ENCODE peak calls at places on chromosomes 5 and 9, in eight cellular contexts. R is kidney epithelial cell; W is DMS79 treated with DMSO at 0.1 percent for 48 hours; D is stimulated activated CD4-positive, alpha-beta T cell treated with anti-CD3 and anti-CD28 coated beads, Interleukin-4, amount 100 ng/mL, for 4 hours; V is fibroblast of lung; I is NCI-H1105; B is NCI-H774; H is NAMALWA. G is an unnamed sample.

GRCh38 chr5:118293378-118293777 is 695.0 kb downstream of the DTWD2 start:
- DNase-seq in R (no peak), W (no peak), D (no peak), V (no peak), I (no peak), B (no peak), H (no peak), G (no peak)

GRCh38 chr9:80020056-80020455 is 448.3 kb downstream of the TLE4 start:
- DNase-seq in R (no peak), W (no peak), D (no peak), V (no peak), I (no peak), B (no peak), H (no peak), G (no peak)

GRCh38 chr5:151772029-151772867 is 494 bp downstream of the G3BP1 start:
- DNase-seq in R (no peak), W (peak), D (peak), V (peak), I (peak), B (no peak), H (peak), G (peak)

GRCh38 chr9:116569111-116569510 is 118.0 kb upstream of the TRIM32 start:
- DNase-seq in R (no peak), W (no peak), D (no peak), V (no peak), I (no peak), B (no peak), H (no peak), G (no peak)

GRCh38 chr5:390571-391491 is 52.1 kb upstream of the EXOC3 start:
- DNase-seq in R (no peak), W (no peak), D (no peak), V (no peak), I (no peak), B (no peak), H (no peak), G (no peak)

GRCh38 chr9:98944130-98945074 is 695 bp downstream of the COL15A1 start:
- DNase-seq in R (no peak), W (peak), D (no peak), V (peak), I (peak), B (no peak), H (no peak), G (peak)

GRCh38 chr5:154520861-154521453 is 42.9 kb upstream of the HAND1 start:
- DNase-seq in R (no peak), W (no peak), D (no peak), V (no peak), I (no peak), B (peak), H (peak), G (no peak)

GRCh38 chr9:18596920-18597319 is 123.0 kb downstream of the ADAMTSL1 start:
- DNase-seq in R (no peak), W (no peak), D (no peak), V (peak), I (no peak), B (no peak), H (no peak), G (no peak)

GRCh38 chr5:33855396-33855795 is 36.4 kb downstream of the ADAMTS12 start:
- DNase-seq in R (no peak), W (no peak), D (no peak), V (peak), I (no peak), B (no peak), H (no peak), G (no peak)

GRCh38 chr9:121300283-121301119 is 32.5 kb downstream of the GSN start:
- DNase-seq in R (no peak), W (peak), D (no peak), V (no peak), I (no peak), B (no peak), H (no peak), G (no peak)

GRCh38 chr5:132763369-132764036 is 13.5 kb downstream of the SEPTIN8 start:
- DNase-seq in R (no peak), W (no peak), D (no peak), V (no peak), I (no peak), B (no peak), H (no peak), G (no peak)

GRCh38 chr9:107734231-107735014 is 244.9 kb upstream of the KLF4 start:
- DNase-seq in R (no peak), W (no peak), D (no peak), V (peak), I (no peak), B (no peak), H (no peak), G (no peak)

GRCh38 chr5:142777108-142777507 is 6.9 kb downstream of the ARHGAP26 start:
- DNase-seq in R (no peak), W (no peak), D (no peak), V (no peak), I (no peak), B (no peak), H (no peak), G (no peak)

GRCh38 chr9:8205580-8205979 is 406.0 kb upstream of the DMAC1 start:
- DNase-seq in R (no peak), W (no peak), D (no peak), V (peak), I (no peak), B (no peak), H (no peak), G (no peak)

GRCh38 chr9:34650816-34651215 is 1.2 kb upstream of the IL11RA start:
- DNase-seq in R (no peak), W (no peak), D (no peak), V (peak), I (no peak), B (no peak), H (no peak), G (no peak)

GRCh38 chr9:122265265-122265900 is 701 bp downstream of the MRRF start:
- DNase-seq in R (peak), W (peak), D (peak), V (peak), I (no peak), B (peak), H (peak), G (peak)

GRCh38 chr5:132411382-132411925 is 41.9 kb downstream of the SLC22A5 start:
- DNase-seq in R (no peak), W (peak), D (peak), V (no peak), I (no peak), B (no peak), H (no peak), G (no peak)

GRCh38 chr9:123074627-123075026 is 41.2 kb downstream of the GPR21 start:
- DNase-seq in R (no peak), W (no peak), D (no peak), V (no peak), I (no peak), B (no peak), H (no peak), G (peak)

GRCh38 chr9:81685763-81686613 is 3.4 kb downstream of the TLE1 start:
- DNase-seq in R (no peak), W (peak), D (no peak), V (peak), I (no peak), B (no peak), H (no peak), G (no peak)

GRCh38 chr5:160463775-160464465 is 42.3 kb downstream of the PTTG1 start:
- DNase-seq in R (no peak), W (no peak), D (no peak), V (peak), I (no peak), B (no peak), H (no peak), G (peak)

GRCh38 chr5:173762930-173763329 is 125.2 kb upstream of the CPEB4 start:
- DNase-seq in R (peak), W (no peak), D (no peak), V (no peak), I (no peak), B (no peak), H (no peak), G (no peak)

GRCh38 chr5:174794941-174795672 is 70.7 kb downstream of the MSX2 start:
- DNase-seq in R (no peak), W (no peak), D (no peak), V (peak), I (no peak), B (no peak), H (peak), G (no peak)

GRCh38 chr5:122099060-122099790 is 21.2 kb upstream of the LOX start:
- DNase-seq in R (no peak), W (no peak), D (no peak), V (peak), I (no peak), B (no peak), H (no peak), G (no peak)

GRCh38 chr5:5288236-5288635 is 134.2 kb upstream of the ICE1 start:
- DNase-seq in R (no peak), W (no peak), D (no peak), V (peak), I (no peak), B (no peak), H (no peak), G (no peak)

GRCh38 chr9:926976-927375 is 49.5 kb upstream of the DMRT3 start:
- DNase-seq in R (no peak), W (no peak), D (no peak), V (no peak), I (no peak), B (no peak), H (no peak), G (no peak)

GRCh38 chr9:1962036-1962535 is 53.1 kb upstream of the SMARCA2 start:
- DNase-seq in R (no peak), W (no peak), D (no peak), V (no peak), I (no peak), B (no peak), H (no peak), G (no peak)